ENCODE peak calls at places on chromosomes 7 and 10, in nine cellular contexts. M, U, C, P, A, D, G, X and L are unnamed samples. For H3K4me1, the result is how much of the 10 kb centered on the place peaks cover.

GRCh38 chr10:5293691-5294550 is 70.8 kb upstream of the UCN3 start:
- DNase-seq in M (peak), U (peak), C (peak), P (peak), A (peak), D (peak), G (no peak), X (peak), L (peak)

GRCh38 chr10:1403508-1404230 is 333.7 kb downstream of the ADARB2 start:
- DNase-seq in M (no peak), U (no peak), C (peak), P (no peak), A (no peak), D (no peak), G (no peak), X (no peak), L (no peak)

GRCh38 chr7:74332373-74333176 is 43.4 kb downstream of the CLIP2 start:
- DNase-seq in M (no peak), U (no peak), C (no peak), P (no peak), A (no peak), D (no peak), G (no peak), X (no peak), L (no peak)

GRCh38 chr10:102565793-102566192 is 62.0 kb downstream of the SUFU start:
- DNase-seq in M (no peak), U (no peak), C (peak), P (no peak), A (no peak), D (no peak), G (no peak), X (no peak), L (no peak)

GRCh38 chr10:126227762-126228134 is 160.5 kb downstream of the ADAM12 start:
- DNase-seq in M (no peak), U (peak), C (no peak), P (no peak), A (no peak), D (no peak), G (no peak), X (no peak), L (no peak)

GRCh38 chr7:51446785-51447184 is 130.2 kb upstream of the COBL start:
- DNase-seq in M (no peak), U (no peak), C (no peak), P (no peak), A (no peak), D (no peak), G (no peak), X (no peak), L (no peak)

GRCh38 chr10:48976208-48976607 is 36.6 kb upstream of the LRRC18 start:
- DNase-seq in M (peak), U (peak), C (peak), P (no peak), A (no peak), D (peak), G (no peak), X (peak), L (no peak)

GRCh38 chr7:128145191-128145590 is 95.9 kb upstream of the LEP start:
- DNase-seq in M (no peak), U (peak), C (no peak), P (no peak), A (no peak), D (no peak), G (no peak), X (no peak), L (peak)

GRCh38 chr10:35699862-35700489 is 57.9 kb upstream of the FZD8 start:
- DNase-seq in M (no peak), U (no peak), C (no peak), P (no peak), A (no peak), D (no peak), G (no peak), X (no peak), L (no peak)

GRCh38 chr10:6279540-6280267 is 77.0 kb downstream of the PFKFB3 start:
- DNase-seq in M (peak), U (no peak), C (peak), P (no peak), A (no peak), D (peak), G (no peak), X (peak), L (no peak)

GRCh38 chr7:43636093-43636492 is 53.2 kb downstream of the STK17A start:
- DNase-seq in M (no peak), U (peak), C (no peak), P (no peak), A (no peak), D (no peak), G (no peak), X (peak), L (peak)

GRCh38 chr7:76294344-76295024 is 8.0 kb upstream of the HSPB1 start:
- DNase-seq in M (peak), U (peak), C (peak), P (peak), A (peak), D (peak), G (no peak), X (peak), L (peak)

GRCh38 chr7:136874393-136875032 is 6.1 kb downstream of the CHRM2 start:
- DNase-seq in M (no peak), U (no peak), C (no peak), P (no peak), A (no peak), D (peak), G (peak), X (peak), L (no peak)

GRCh38 chr7:111053035-111053434 is 37.9 kb upstream of the LRRN3 start:
- DNase-seq in M (no peak), U (no peak), C (no peak), P (no peak), A (no peak), D (no peak), G (no peak), X (no peak), L (no peak)

GRCh38 chr10:101453791-101454718 is 100.1 kb downstream of the BTRC start:
- DNase-seq in M (no peak), U (peak), C (no peak), P (no peak), A (no peak), D (no peak), G (no peak), X (peak), L (no peak)

GRCh38 chr10:69168493-69168892 is 11.5 kb upstream of the SUPV3L1 start:
- DNase-seq in M (no peak), U (no peak), C (no peak), P (no peak), A (no peak), D (no peak), G (no peak), X (no peak), L (no peak)

GRCh38 chr7:126658684-126659083 is 594.1 kb downstream of the GRM8 start:
- DNase-seq in M (no peak), U (no peak), C (no peak), P (no peak), A (no peak), D (no peak), G (no peak), X (no peak), L (no peak)

GRCh38 chr10:33801705-33802104 is 467.2 kb upstream of the NRP1 start:
- DNase-seq in M (peak), U (peak), C (no peak), P (peak), A (no peak), D (peak), G (peak), X (no peak), L (peak)

GRCh38 chr10:48330269-48330668 is 23.8 kb downstream of the MAPK8 start:
- DNase-seq in M (no peak), U (no peak), C (no peak), P (no peak), A (no peak), D (no peak), G (no peak), X (peak), L (no peak)

GRCh38 chr10:102072867-102073527 is 7.8 kb downstream of the HPS6 start:
- DNase-seq in M (peak), U (peak), C (peak), P (peak), A (peak), D (peak), G (peak), X (peak), L (peak)

GRCh38 chr10:29681700-29682444 is 47.1 kb upstream of the SVIL start:
- DNase-seq in M (no peak), U (no peak), C (no peak), P (no peak), A (no peak), D (no peak), G (no peak), X (no peak), L (no peak)

GRCh38 chr10:70255329-70256299 is 22.4 kb upstream of the PPA1 start:
- DNase-seq in M (no peak), U (peak), C (peak), P (no peak), A (peak), D (peak), G (no peak), X (peak), L (peak)

GRCh38 chr7:2972531-2973161 is 71.0 kb downstream of the CARD11 start:
- DNase-seq in M (no peak), U (no peak), C (no peak), P (no peak), A (no peak), D (no peak), G (no peak), X (no peak), L (no peak)

GRCh38 chr10:44921506-44921905 is 10.4 kb downstream of the TMEM72 start:
- DNase-seq in M (no peak), U (no peak), C (no peak), P (no peak), A (no peak), D (no peak), G (no peak), X (no peak), L (no peak)

GRCh38 chr7:17535776-17536175 is 237.3 kb downstream of the AHR start:
- DNase-seq in M (no peak), U (peak), C (no peak), P (no peak), A (no peak), D (no peak), G (no peak), X (peak), L (no peak)

GRCh38 chr7:3309140-3309539 is 8.1 kb downstream of the SDK1 start:
- DNase-seq in M (no peak), U (peak), C (no peak), P (no peak), A (no peak), D (no peak), G (no peak), X (peak), L (peak)

GRCh38 chr7:18151419-18151818 is 123.8 kb upstream of the PRPS1L1 start:
- DNase-seq in M (no peak), U (no peak), C (no peak), P (no peak), A (no peak), D (no peak), G (no peak), X (no peak), L (no peak)

GRCh38 chr10:114771157-114771556 is 50.4 kb upstream of the FHIP2A start:
- DNase-seq in M (no peak), U (no peak), C (no peak), P (no peak), A (no peak), D (no peak), G (no peak), X (no peak), L (no peak)

GRCh38 chr7:148763622-148764021 is 64.9 kb downstream of the CUL1 start:
- DNase-seq in M (no peak), U (no peak), C (no peak), P (no peak), A (no peak), D (no peak), G (no peak), X (peak), L (no peak)

GRCh38 chr10:73908853-73909611 is 1.9 kb upstream of the PLAU start:
- DNase-seq in M (peak), U (peak), C (no peak), P (peak), A (no peak), D (no peak), G (peak), X (peak), L (peak)

GRCh38 chr10:42973411-42973810 is 103.5 kb upstream of the RET start:
- DNase-seq in M (no peak), U (no peak), C (no peak), P (no peak), A (no peak), D (no peak), G (no peak), X (no peak), L (no peak)

GRCh38 chr10:35335133-35335532 is 1.2 kb upstream of the CCNY start:
- DNase-seq in M (no peak), U (peak), C (no peak), P (no peak), A (no peak), D (no peak), G (no peak), X (no peak), L (peak)

GRCh38 chr7:139455789-139456188 is 27.7 kb downstream of the KLRG2 start:
- DNase-seq in M (no peak), U (no peak), C (no peak), P (no peak), A (no peak), D (no peak), G (no peak), X (no peak), L (no peak)

GRCh38 chr10:78556700-78557432 is 511.9 kb upstream of the ZMIZ1 start:
- DNase-seq in M (no peak), U (no peak), C (no peak), P (no peak), A (no peak), D (no peak), G (no peak), X (no peak), L (no peak)

GRCh38 chr10:125145636-125146035 is 14.7 kb downstream of the CTBP2 start:
- DNase-seq in M (no peak), U (no peak), C (no peak), P (no peak), A (no peak), D (no peak), G (no peak), X (no peak), L (no peak)

GRCh38 chr7:73850781-73851207 is 8.5 kb upstream of the METTL27 start:
- DNase-seq in M (peak), U (peak), C (no peak), P (peak), A (peak), D (peak), G (peak), X (peak), L (peak)

DNA sequence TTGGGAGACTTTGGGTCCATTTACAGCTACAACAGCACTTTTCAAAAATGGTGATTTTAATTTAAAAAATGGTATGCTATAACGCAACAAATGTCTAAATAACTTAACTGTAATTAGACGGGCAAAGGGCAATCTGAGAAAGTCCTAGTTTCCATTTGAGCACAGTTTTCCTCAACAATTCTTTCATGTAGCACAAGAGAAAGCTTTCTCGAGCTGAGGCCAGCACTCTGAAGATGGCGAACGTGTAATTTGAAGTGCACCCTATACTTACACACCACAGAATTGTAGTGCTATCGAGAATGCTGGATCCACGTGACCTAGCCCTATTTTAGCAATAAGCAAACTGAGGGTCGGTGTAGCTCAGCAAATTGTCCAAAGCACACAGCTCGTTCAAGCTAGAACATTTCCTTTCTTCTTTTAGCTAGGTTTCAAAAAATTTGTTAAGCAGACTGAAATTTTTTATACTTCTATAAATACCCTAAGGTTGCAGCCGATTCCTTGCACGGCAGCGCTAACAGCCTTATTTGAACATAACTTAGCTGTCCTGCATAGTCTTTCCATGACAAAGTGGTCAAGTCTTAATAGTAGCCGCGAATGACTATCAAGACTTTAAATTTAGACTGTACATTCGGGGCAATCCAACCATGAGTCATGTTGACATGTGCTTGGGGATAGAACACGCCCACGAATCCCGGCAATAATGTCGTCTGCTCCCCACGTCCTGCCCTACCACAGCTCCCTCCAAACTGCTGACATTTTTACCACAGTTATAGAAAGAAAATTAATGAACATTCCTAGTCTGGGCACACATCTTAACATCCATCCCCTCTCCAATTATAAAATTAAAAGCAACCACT is 10.0 kb downstream of the KLF6 start:
- DNase-seq in M (no peak), U (peak), C (peak), P (peak), A (peak), D (peak), G (peak), X (peak), L (peak)
- H3K4me1 ChIP-seq in M (half or more), U (under half), C (under half), P (half or more), A (half or more), D (under half), G (half or more), X (under half), L (under half)

GRCh38 chr10:50387736-50388081 is 136.4 kb upstream of the ASAH2 start:
- DNase-seq in M (no peak), U (no peak), C (no peak), P (no peak), A (no peak), D (no peak), G (no peak), X (no peak), L (no peak)
- H3K4me1 ChIP-seq in M (under half), U (under half), C (under half), P (under half), A (under half), D (under half), G (under half), X (under half), L (under half)

DNA sequence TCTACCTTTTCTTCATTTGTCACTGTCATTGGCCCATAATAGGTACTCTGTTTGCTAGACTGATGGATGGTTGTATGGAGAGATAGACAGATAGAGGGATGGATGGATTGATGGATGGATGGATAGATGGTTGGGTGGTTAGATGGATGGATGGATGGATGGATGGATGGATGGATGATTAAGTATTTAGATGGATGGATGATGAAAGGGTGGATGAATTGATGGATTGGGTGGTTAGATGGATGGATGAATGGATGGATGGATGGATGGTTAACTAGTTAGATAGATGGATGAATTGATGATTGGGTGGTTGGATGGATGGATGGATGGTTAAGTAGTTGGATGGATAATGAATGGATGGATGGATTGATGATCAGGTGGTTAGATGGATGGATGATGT is 334.7 kb upstream of the AUTS2 start:
- DNase-seq in M (no peak), U (no peak), C (no peak), P (no peak), A (no peak), D (no peak), G (no peak), X (no peak), L (no peak)
- H3K4me1 ChIP-seq in M (under half), U (under half), C (under half), P (under half), A (under half), D (under half), G (under half), X (under half), L (under half)

DNA sequence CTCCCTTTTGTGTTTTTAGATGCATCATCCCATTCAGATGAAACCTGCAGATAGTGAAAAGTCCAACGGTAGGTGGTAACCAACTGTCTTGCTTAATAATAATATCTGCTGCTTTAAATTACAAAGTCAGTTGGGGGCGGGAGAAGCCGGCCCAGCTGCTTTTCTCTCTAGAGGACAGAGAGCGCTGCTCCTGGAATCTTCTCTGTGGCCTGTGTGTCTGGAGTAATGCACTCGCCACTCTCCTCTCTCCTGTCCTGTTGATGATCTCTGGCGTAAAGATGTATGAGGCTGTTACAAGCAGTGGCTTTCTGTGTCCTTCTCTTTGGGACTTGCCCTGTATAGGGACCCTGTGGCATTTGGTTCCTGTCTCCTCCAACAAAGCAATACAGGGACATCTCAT is 231.5 kb downstream of the CELF2 start:
- DNase-seq in M (no peak), U (no peak), C (no peak), P (no peak), A (no peak), D (no peak), G (no peak), X (no peak), L (no peak)
- H3K4me1 ChIP-seq in M (under half), U (under half), C (under half), P (under half), A (under half), D (under half), G (under half), X (under half), L (under half)

GRCh38 chr10:61757001-61757400 is 94.3 kb downstream of the CABCOCO1 start:
- DNase-seq in M (no peak), U (no peak), C (no peak), P (no peak), A (no peak), D (no peak), G (no peak), X (peak), L (no peak)

GRCh38 chr10:61754553-61755540 is 92.1 kb downstream of the CABCOCO1 start:
- DNase-seq in M (no peak), U (peak), C (no peak), P (no peak), A (no peak), D (no peak), G (no peak), X (no peak), L (peak)

GRCh38 chr10:61759751-61760150 is 97.0 kb downstream of the CABCOCO1 start:
- DNase-seq in M (no peak), U (no peak), C (no peak), P (no peak), A (no peak), D (no peak), G (no peak), X (no peak), L (no peak)

GRCh38 chr10:61758440-61758839 is 95.7 kb downstream of the CABCOCO1 start:
- DNase-seq in M (no peak), U (no peak), C (no peak), P (no peak), A (no peak), D (no peak), G (no peak), X (peak), L (no peak)

DNA sequence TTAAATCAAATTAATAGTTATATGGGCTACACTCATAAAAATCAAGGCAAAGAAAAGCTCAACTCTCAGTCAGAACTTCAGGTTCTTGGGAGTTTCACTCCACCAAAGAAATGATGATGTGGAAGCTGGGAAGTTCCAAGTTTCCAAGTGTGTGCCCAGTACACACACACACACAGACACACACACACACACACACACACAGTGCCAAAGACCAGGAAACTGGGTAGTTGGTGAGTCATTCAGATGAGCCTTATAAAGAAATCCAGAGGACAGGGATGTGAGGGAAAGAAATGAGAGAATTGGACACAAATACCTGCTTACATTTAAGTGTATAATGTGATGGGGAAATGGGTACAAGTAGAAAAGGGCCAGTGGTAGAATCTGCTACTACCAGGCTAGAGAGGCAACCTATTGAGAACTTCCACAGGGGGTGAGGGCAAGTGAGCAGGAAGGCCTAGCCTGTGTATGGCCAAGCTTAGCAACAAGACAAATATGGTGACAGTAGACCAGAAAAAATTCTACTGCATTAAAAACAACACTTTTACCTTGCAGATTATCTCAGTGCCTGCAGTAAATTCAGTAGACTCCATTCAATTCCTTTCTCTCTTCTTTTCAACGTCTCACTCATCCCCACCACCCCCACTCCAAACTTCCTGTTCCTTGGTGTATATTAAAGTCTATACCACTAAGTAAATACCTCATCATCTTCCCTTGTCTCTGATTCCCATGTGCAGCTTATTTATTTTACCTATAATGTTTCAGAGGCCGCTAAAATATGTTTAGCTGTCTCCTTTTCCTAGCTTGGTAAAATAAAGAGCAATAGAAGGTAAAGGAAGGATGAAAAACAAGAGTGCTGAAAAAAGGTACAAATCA is 95.0 kb downstream of the CABCOCO1 start:
- DNase-seq in M (no peak), U (peak), C (no peak), P (no peak), A (no peak), D (no peak), G (no peak), X (peak), L (peak)
- H3K4me1 ChIP-seq in M (under half), U (under half), C (under half), P (under half), A (under half), D (under half), G (half or more), X (under half), L (under half)